ENCODE peak calls at places on chromosomes 11 and 22, in ten cellular contexts. O is breast epithelium, Q is K562, P is spleen, J is sigmoid colon, M is HCT116, A is endothelial cell of umbilical vein, C is stomach, F is suprapubic skin, X is esophagus muscularis mucosa. G is an unnamed sample.

GRCh38 chr11:27754035-27755017 is 54.1 kb upstream of the BDNF start:
- DNase-seq in O (no peak), Q (no peak), P (no peak), J (no peak), M (no peak), A (peak), C (no peak), F (no peak), X (no peak), G (no peak)

GRCh38 chr11:22976146-22976545 is 115.9 kb upstream of the CCDC179 start:
- DNase-seq in O (no peak), Q (no peak), P (no peak), J (no peak), M (no peak), A (no peak), C (peak), F (no peak), X (no peak), G (no peak)

GRCh38 chr11:132080121-132080520 is 709.7 kb downstream of the NTM start:
- DNase-seq in O (no peak), Q (no peak), P (no peak), J (no peak), M (no peak), A (no peak), C (no peak), F (no peak), X (peak), G (no peak)

GRCh38 chr22:39703890-39704658 is 133.5 kb downstream of the CACNA1I start:
- DNase-seq in O (no peak), Q (no peak), P (no peak), J (no peak), M (no peak), A (no peak), C (no peak), F (no peak), X (no peak), G (no peak)

GRCh38 chr11:59145534-59145933 is 2.9 kb downstream of the FAM111A start:
- DNase-seq in O (no peak), Q (no peak), P (no peak), J (no peak), M (no peak), A (no peak), C (no peak), F (no peak), X (no peak), G (no peak)

GRCh38 chr11:110295487-110296225 is 758 bp downstream of the RDX start:
- DNase-seq in O (peak), Q (peak), P (peak), J (peak), M (no peak), A (peak), C (peak), F (peak), X (no peak), G (peak)

GRCh38 chr11:75815345-75815983 is 454 bp downstream of the UVRAG start:
- DNase-seq in O (peak), Q (no peak), P (peak), J (peak), M (no peak), A (peak), C (peak), F (peak), X (no peak), G (no peak)

GRCh38 chr22:42280140-42280539 is 9.7 kb upstream of the TCF20 start:
- DNase-seq in O (no peak), Q (no peak), P (peak), J (peak), M (no peak), A (no peak), C (no peak), F (peak), X (no peak), G (no peak)

GRCh38 chr11:128294685-128295079 is 292.7 kb downstream of the ETS1 start:
- DNase-seq in O (no peak), Q (no peak), P (no peak), J (no peak), M (no peak), A (peak), C (no peak), F (no peak), X (no peak), G (no peak)

GRCh38 chr11:3169235-3169951 is 4.3 kb upstream of the OSBPL5 start:
- DNase-seq in O (no peak), Q (peak), P (peak), J (peak), M (peak), A (peak), C (peak), F (peak), X (no peak), G (no peak)

GRCh38 chr11:119319702-119320592 is 3.0 kb upstream of the MCAM start:
- DNase-seq in O (no peak), Q (peak), P (no peak), J (peak), M (no peak), A (peak), C (no peak), F (peak), X (no peak), G (no peak)

GRCh38 chr11:118217575-118217974 is 7.2 kb downstream of the JAML start:
- DNase-seq in O (no peak), Q (no peak), P (no peak), J (no peak), M (no peak), A (no peak), C (no peak), F (no peak), X (no peak), G (no peak)

GRCh38 chr11:47980907-47981621 is 705 bp downstream of the PTPRJ start:
- DNase-seq in O (no peak), Q (peak), P (peak), J (peak), M (no peak), A (peak), C (peak), F (peak), X (no peak), G (no peak)

GRCh38 chr11:28834877-28835276 is 726.7 kb downstream of the METTL15 start:
- DNase-seq in O (no peak), Q (no peak), P (no peak), J (no peak), M (no peak), A (peak), C (no peak), F (no peak), X (no peak), G (no peak)

GRCh38 chr11:129191649-129192048 is 476 bp downstream of the ARHGAP32 start:
- DNase-seq in O (no peak), Q (no peak), P (no peak), J (no peak), M (no peak), A (no peak), C (no peak), F (no peak), X (no peak), G (peak)

GRCh38 chr11:77303328-77303727 is 1.8 kb upstream of the GDPD4 start:
- DNase-seq in O (no peak), Q (no peak), P (no peak), J (no peak), M (no peak), A (no peak), C (no peak), F (no peak), X (peak), G (no peak)

GRCh38 chr11:70851907-70852306 is 400.5 kb downstream of the SHANK2 start:
- DNase-seq in O (no peak), Q (no peak), P (no peak), J (no peak), M (no peak), A (no peak), C (no peak), F (no peak), X (no peak), G (no peak)

GRCh38 chr11:14500181-14500651 is 605 bp upstream of the COPB1 start:
- DNase-seq in O (no peak), Q (peak), P (peak), J (no peak), M (no peak), A (peak), C (peak), F (no peak), X (no peak), G (peak)

GRCh38 chr22:27934069-27934468 is 15.0 kb upstream of the PITPNB start:
- DNase-seq in O (no peak), Q (no peak), P (no peak), J (no peak), M (no peak), A (no peak), C (no peak), F (no peak), X (no peak), G (no peak)

GRCh38 chr11:59076876-59077571 is 9.1 kb upstream of the GLYATL1B start:
- DNase-seq in O (no peak), Q (no peak), P (peak), J (no peak), M (no peak), A (no peak), C (no peak), F (no peak), X (peak), G (no peak)

GRCh38 chr11:94148189-94148588 is 19.5 kb downstream of the PANX1 start:
- DNase-seq in O (no peak), Q (no peak), P (no peak), J (no peak), M (no peak), A (no peak), C (no peak), F (no peak), X (no peak), G (no peak)

GRCh38 chr11:69654001-69654659 is 13.2 kb downstream of the CCND1 start:
- DNase-seq in O (peak), Q (no peak), P (peak), J (peak), M (no peak), A (no peak), C (no peak), F (peak), X (no peak), G (peak)

DNA sequence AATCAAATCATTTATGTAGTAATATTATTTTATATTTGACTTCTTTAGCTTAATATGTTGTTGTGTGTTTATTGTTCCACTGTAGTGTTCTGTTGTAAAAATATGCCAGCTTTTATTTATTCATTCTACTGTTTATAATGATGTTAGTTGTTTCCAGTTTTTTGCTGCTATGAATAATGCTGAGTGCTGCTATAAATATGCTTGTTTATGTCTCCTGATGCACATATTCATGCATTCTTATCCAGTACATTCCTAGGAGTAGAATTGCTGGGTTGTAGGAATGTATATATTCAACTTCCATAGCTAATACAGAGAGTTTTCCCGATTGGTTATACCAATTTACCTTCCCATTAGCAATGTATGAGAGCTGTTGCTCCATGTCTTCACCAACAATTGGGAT is 33.5 kb upstream of the RAB30 start:
- DNase-seq in O (no peak), Q (no peak), P (no peak), J (no peak), M (no peak), A (no peak), C (no peak), F (no peak), X (no peak), G (no peak)
- TF ChIP-seq POLR2A in O (no peak), Q (no peak), P (no peak), J (no peak), M (no peak), A (no peak), C (no peak), F (no peak), X (no peak), G (no peak)

GRCh38 chr11:73393479-73394415 is 17.5 kb downstream of the RELT start:
- DNase-seq in O (peak), Q (peak), P (peak), J (peak), M (peak), A (peak), C (peak), F (peak), X (no peak), G (peak)
- TF ChIP-seq POLR2AphosphoS5 in O (no peak), Q (no peak), P (no peak), J (no peak), M (no peak), A (no peak), C (no peak), F (no peak), X (no peak), G (peak)

GRCh38 chr11:7904910-7905309 is 26.2 kb downstream of the OR10A6 start:
- DNase-seq in O (no peak), Q (no peak), P (no peak), J (no peak), M (no peak), A (peak), C (no peak), F (no peak), X (no peak), G (no peak)

GRCh38 chr11:7906481-7906880 is 24.6 kb downstream of the OR10A6 start:
- DNase-seq in O (no peak), Q (no peak), P (no peak), J (no peak), M (no peak), A (no peak), C (no peak), F (no peak), X (no peak), G (no peak)

GRCh38 chr11:7907121-7907520 is 23.9 kb downstream of the OR10A6 start:
- DNase-seq in O (no peak), Q (no peak), P (no peak), J (no peak), M (no peak), A (no peak), C (no peak), F (no peak), X (no peak), G (no peak)

GRCh38 chr11:7905549-7905948 is 25.5 kb downstream of the OR10A6 start:
- DNase-seq in O (no peak), Q (no peak), P (no peak), J (no peak), M (no peak), A (no peak), C (no peak), F (no peak), X (no peak), G (no peak)

GRCh38 chr11:7905961-7906429 is 25.1 kb downstream of the OR10A6 start:
- DNase-seq in O (no peak), Q (no peak), P (no peak), J (no peak), M (no peak), A (no peak), C (peak), F (no peak), X (no peak), G (peak)
- H3K27ac ChIP-seq in O (peak), Q (no peak), P (no peak), J (no peak), M (no peak), A (no peak), C (peak), F (peak), X (no peak), G (peak)

GRCh38 chr11:1546536-1547466 is 25.3 kb downstream of the DUSP8 start:
- DNase-seq in O (no peak), Q (peak), P (no peak), J (no peak), M (no peak), A (peak), C (peak), F (no peak), X (no peak), G (no peak)
- TF ChIP-seq POLR2A in O (no peak), Q (no peak), P (no peak), J (no peak), M (no peak), A (no peak), C (no peak), F (no peak), X (no peak), G (peak)

GRCh38 chr11:11403763-11404725 is 51.0 kb upstream of the CSNK2A3 start:
- DNase-seq in O (no peak), Q (no peak), P (no peak), J (peak), M (no peak), A (no peak), C (no peak), F (no peak), X (no peak), G (no peak)
- TF ChIP-seq POLR2AphosphoS5 in O (no peak), Q (no peak), P (no peak), J (peak), M (no peak), A (no peak), C (no peak), F (no peak), X (no peak), G (no peak)

DNA sequence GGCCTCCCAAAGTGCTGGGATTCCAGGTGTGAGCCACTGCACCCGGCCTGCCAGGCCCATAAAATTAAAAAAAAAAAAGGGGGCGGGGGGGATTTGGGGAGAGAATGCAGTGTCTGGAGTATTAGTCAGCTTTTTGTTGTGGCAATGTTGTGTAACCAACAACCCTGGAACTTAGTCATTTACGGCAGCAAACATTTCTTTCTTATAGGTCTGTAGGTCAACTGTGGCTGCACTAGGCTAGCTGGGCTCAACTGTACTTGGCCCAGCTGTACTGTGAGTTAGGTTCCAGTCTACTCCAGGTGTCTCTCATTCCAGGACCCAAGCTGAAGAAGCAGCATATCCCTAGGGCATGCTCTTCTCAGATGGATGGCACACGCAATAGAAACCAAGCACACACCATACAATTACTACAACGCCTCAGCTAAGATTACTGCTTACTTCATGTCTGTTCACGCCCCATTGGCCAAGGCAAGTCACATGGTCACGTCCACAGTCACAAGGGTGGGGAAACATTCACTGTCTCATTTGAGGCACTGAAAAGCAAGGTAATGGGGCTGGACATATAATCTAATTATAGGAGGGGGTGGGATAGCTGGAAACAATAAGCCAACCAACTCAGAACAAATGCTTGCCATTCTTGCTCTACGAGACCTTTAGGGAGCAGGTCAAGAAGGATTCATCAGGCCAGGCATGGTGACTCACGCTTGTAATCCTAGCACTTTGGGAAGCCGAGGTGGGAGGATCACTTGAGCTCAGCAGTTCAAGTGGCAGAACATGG is 10.4 kb upstream of the SPINDOC start:
- DNase-seq in O (no peak), Q (peak), P (peak), J (no peak), M (peak), A (no peak), C (no peak), F (no peak), X (no peak), G (no peak)
- H3K27ac ChIP-seq in O (no peak), Q (peak), P (no peak), J (no peak), M (peak), A (no peak), C (no peak), F (peak), X (no peak), G (no peak)

GRCh38 chr22:45340323-45340722 is 30.6 kb downstream of the FAM118A start:
- DNase-seq in O (no peak), Q (no peak), P (no peak), J (no peak), M (no peak), A (no peak), C (no peak), F (no peak), X (no peak), G (no peak)
- TF ChIP-seq POLR2A in O (no peak), Q (no peak), P (no peak), J (no peak), M (no peak), A (no peak), C (no peak), F (no peak), X (no peak), G (no peak)

GRCh38 chr11:117201516-117201866 is 2.3 kb downstream of the TAGLN start:
- DNase-seq in O (no peak), Q (no peak), P (no peak), J (no peak), M (no peak), A (no peak), C (no peak), F (no peak), X (no peak), G (no peak)

GRCh38 chr11:117199916-117200812 is 994 bp downstream of the TAGLN start:
- DNase-seq in O (no peak), Q (no peak), P (no peak), J (no peak), M (no peak), A (no peak), C (no peak), F (no peak), X (no peak), G (no peak)

GRCh38 chr11:117201906-117202305 is 2.7 kb downstream of the TAGLN start:
- DNase-seq in O (no peak), Q (no peak), P (no peak), J (no peak), M (no peak), A (no peak), C (no peak), F (no peak), X (no peak), G (no peak)

GRCh38 chr11:117202386-117203068 is 3.4 kb downstream of the TAGLN start:
- DNase-seq in O (no peak), Q (no peak), P (no peak), J (no peak), M (no peak), A (no peak), C (no peak), F (no peak), X (no peak), G (no peak)

DNA sequence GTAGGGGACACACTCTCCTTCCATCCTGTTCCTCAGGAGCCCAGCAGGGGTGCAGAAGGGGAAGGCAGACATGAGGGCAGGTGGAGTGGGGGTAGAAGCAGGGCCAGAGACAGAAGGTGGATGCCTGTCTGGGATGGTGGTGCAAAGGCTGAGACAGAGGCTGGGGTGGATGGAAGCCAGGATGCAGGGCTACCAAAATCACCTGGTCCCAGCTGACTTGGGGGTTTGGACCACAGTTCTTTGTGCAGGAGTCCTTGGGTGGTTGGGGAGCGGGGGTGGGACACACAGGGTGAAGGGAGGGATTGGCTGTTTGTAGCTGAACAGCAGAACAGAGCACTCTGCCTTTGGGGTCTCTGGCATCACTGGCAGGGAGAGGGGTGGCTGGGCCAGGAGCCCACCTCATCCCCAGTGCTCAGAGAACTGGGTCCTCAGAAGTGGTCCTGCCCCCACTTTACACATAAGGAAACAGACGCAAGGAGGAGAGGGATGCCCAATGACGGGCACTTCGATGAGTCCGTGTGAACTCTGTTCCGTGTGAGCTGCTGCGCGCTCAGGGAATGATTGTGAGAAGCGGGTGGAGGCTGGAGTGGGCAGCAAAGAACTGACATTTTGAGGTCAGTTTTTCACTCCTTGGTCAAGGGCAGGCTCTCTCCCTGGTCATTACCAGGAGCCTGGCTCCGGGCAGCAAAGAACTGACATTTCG is 1.8 kb downstream of the TAGLN start:
- DNase-seq in O (no peak), Q (no peak), P (no peak), J (no peak), M (no peak), A (no peak), C (no peak), F (no peak), X (no peak), G (no peak)
- TF ChIP-seq POLR2AphosphoS5 in O (no peak), Q (no peak), P (peak), J (peak), M (no peak), A (no peak), C (no peak), F (no peak), X (peak), G (no peak)

G was measured in prostate gland.